ENCODE peak calls at places on chromosomes 11 and 22, in eight cellular contexts. One of them, this sample, is unnamed.

GRCh38 chr11:2077061-2077802 is 62.0 kb downstream of the IGF2 start:
- DNase-seq in Peyer's patch: no peak
- DNase-seq in nephron progenitor cell: no peak
- DNase-seq in HFF-Myc: no peak
- DNase-seq in heart right ventricle: no peak
- DNase-seq in IMR-90: peak
- DNase-seq in GM12865: no peak
- DNase-seq in ovary: no peak
- DNase-seq in this sample: no peak

GRCh38 chr11:71207563-71207962 is 44.8 kb downstream of the SHANK2 start:
- DNase-seq in ovary: no peak
- DNase-seq in HFF-Myc: no peak
- DNase-seq in Peyer's patch: no peak
- DNase-seq in heart right ventricle: no peak
- DNase-seq in GM12865: no peak
- DNase-seq in nephron progenitor cell: no peak
- DNase-seq in IMR-90: no peak
- DNase-seq in this sample: no peak

GRCh38 chr22:44658371-44658953 is 43.5 kb upstream of the PRR5 start:
- DNase-seq in IMR-90: peak
- DNase-seq in GM12865: no peak
- DNase-seq in HFF-Myc: no peak
- DNase-seq in Peyer's patch: peak
- DNase-seq in ovary: peak
- DNase-seq in heart right ventricle: peak
- DNase-seq in nephron progenitor cell: no peak
- DNase-seq in this sample: no peak

GRCh38 chr11:73189315-73189714 is 28.8 kb upstream of the P2RY2 start:
- DNase-seq in GM12865: peak
- DNase-seq in ovary: peak
- DNase-seq in heart right ventricle: peak
- DNase-seq in Peyer's patch: peak
- DNase-seq in HFF-Myc: no peak
- DNase-seq in IMR-90: no peak
- DNase-seq in nephron progenitor cell: no peak
- DNase-seq in this sample: peak

GRCh38 chr22:49307071-49307830 is 520.4 kb downstream of the BRD1 start:
- DNase-seq in IMR-90: no peak
- DNase-seq in GM12865: no peak
- DNase-seq in heart right ventricle: no peak
- DNase-seq in Peyer's patch: peak
- DNase-seq in HFF-Myc: no peak
- DNase-seq in ovary: peak
- DNase-seq in nephron progenitor cell: no peak
- DNase-seq in this sample: no peak

GRCh38 chr22:38069372-38070249 is 12.4 kb downstream of the PICK1 start:
- DNase-seq in IMR-90: peak
- DNase-seq in heart right ventricle: peak
- DNase-seq in nephron progenitor cell: peak
- DNase-seq in ovary: no peak
- DNase-seq in HFF-Myc: no peak
- DNase-seq in Peyer's patch: no peak
- DNase-seq in GM12865: no peak
- DNase-seq in this sample: no peak

GRCh38 chr22:36528336-36528735 is 630 bp downstream of the EIF3D start:
- DNase-seq in nephron progenitor cell: no peak
- DNase-seq in HFF-Myc: no peak
- DNase-seq in ovary: no peak
- DNase-seq in IMR-90: no peak
- DNase-seq in heart right ventricle: no peak
- DNase-seq in GM12865: peak
- DNase-seq in Peyer's patch: no peak
- DNase-seq in this sample: no peak

GRCh38 chr11:45146072-45147016 is at the start of gene PRDM11:
- DNase-seq in HFF-Myc: no peak
- DNase-seq in IMR-90: peak
- DNase-seq in ovary: peak
- DNase-seq in GM12865: peak
- DNase-seq in heart right ventricle: peak
- DNase-seq in Peyer's patch: no peak
- DNase-seq in nephron progenitor cell: peak
- DNase-seq in this sample: peak

GRCh38 chr11:67308031-67308866 is 4.9 kb downstream of the SSH3 start:
- DNase-seq in ovary: no peak
- DNase-seq in HFF-Myc: no peak
- DNase-seq in IMR-90: no peak
- DNase-seq in GM12865: no peak
- DNase-seq in Peyer's patch: no peak
- DNase-seq in heart right ventricle: no peak
- DNase-seq in nephron progenitor cell: no peak
- DNase-seq in this sample: no peak

GRCh38 chr22:19974233-19974861 is 32.7 kb upstream of the TXNRD2 start:
- DNase-seq in IMR-90: peak
- DNase-seq in GM12865: peak
- DNase-seq in nephron progenitor cell: peak
- DNase-seq in HFF-Myc: no peak
- DNase-seq in heart right ventricle: no peak
- DNase-seq in Peyer's patch: no peak
- DNase-seq in ovary: peak
- DNase-seq in this sample: peak

GRCh38 chr11:108873305-108873704 is 208.4 kb downstream of the DDX10 start:
- DNase-seq in ovary: no peak
- DNase-seq in Peyer's patch: no peak
- DNase-seq in HFF-Myc: no peak
- DNase-seq in GM12865: no peak
- DNase-seq in heart right ventricle: no peak
- DNase-seq in nephron progenitor cell: no peak
- DNase-seq in IMR-90: peak
- DNase-seq in this sample: no peak

GRCh38 chr11:46658259-46658658 is 40.9 kb downstream of the ATG13 start:
- DNase-seq in heart right ventricle: no peak
- DNase-seq in ovary: no peak
- DNase-seq in Peyer's patch: no peak
- DNase-seq in IMR-90: peak
- DNase-seq in nephron progenitor cell: no peak
- DNase-seq in HFF-Myc: no peak
- DNase-seq in GM12865: no peak
- DNase-seq in this sample: no peak

GRCh38 chr22:49432211-49432905 is 395.3 kb downstream of the BRD1 start:
- DNase-seq in Peyer's patch: no peak
- DNase-seq in nephron progenitor cell: no peak
- DNase-seq in GM12865: no peak
- DNase-seq in heart right ventricle: no peak
- DNase-seq in IMR-90: no peak
- DNase-seq in ovary: no peak
- DNase-seq in HFF-Myc: no peak
- DNase-seq in this sample: no peak

GRCh38 chr11:128269466-128269865 is 317.9 kb downstream of the ETS1 start:
- DNase-seq in nephron progenitor cell: no peak
- DNase-seq in HFF-Myc: no peak
- DNase-seq in Peyer's patch: no peak
- DNase-seq in heart right ventricle: no peak
- DNase-seq in IMR-90: peak
- DNase-seq in ovary: no peak
- DNase-seq in GM12865: no peak
- DNase-seq in this sample: no peak
- TF ChIP-seq CTCF in nephron progenitor cell: no peak
- TF ChIP-seq CTCF in HFF-Myc: no peak
- TF ChIP-seq CTCF in Peyer's patch: no peak
- TF ChIP-seq CTCF in heart right ventricle: no peak
- TF ChIP-seq CTCF in IMR-90: no peak
- TF ChIP-seq CTCF in ovary: no peak
- TF ChIP-seq CTCF in GM12865: no peak
- TF ChIP-seq CTCF in this sample: no peak

DNA sequence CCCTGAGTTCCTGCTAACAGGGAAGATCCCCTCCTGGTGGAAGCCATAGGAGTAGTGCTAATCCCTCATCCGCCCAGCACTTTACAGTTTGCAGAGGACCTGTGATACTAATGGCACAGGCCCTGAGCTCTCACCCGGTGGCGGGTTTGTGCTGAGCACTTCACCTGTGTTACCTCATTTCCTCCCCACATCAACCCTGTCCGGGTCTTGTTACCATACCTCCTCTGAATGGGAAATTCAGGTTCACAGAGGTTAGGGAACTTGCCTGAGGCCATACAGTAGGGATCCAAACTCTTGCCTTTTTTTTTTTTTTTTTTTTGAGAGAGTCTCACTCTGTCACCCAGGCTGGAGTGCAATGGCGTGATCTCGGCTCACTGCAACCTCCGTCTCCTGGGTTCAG is 25.2 kb downstream of the CAPN1 start:
- DNase-seq in GM12865: no peak
- DNase-seq in IMR-90: no peak
- DNase-seq in HFF-Myc: no peak
- DNase-seq in ovary: no peak
- DNase-seq in heart right ventricle: no peak
- DNase-seq in nephron progenitor cell: no peak
- DNase-seq in Peyer's patch: peak
- DNase-seq in this sample: no peak
- TF ChIP-seq CTCF in GM12865: no peak
- TF ChIP-seq CTCF in IMR-90: no peak
- TF ChIP-seq CTCF in HFF-Myc: no peak
- TF ChIP-seq CTCF in ovary: no peak
- TF ChIP-seq CTCF in heart right ventricle: no peak
- TF ChIP-seq CTCF in nephron progenitor cell: no peak
- TF ChIP-seq CTCF in Peyer's patch: no peak
- TF ChIP-seq CTCF in this sample: no peak

DNA sequence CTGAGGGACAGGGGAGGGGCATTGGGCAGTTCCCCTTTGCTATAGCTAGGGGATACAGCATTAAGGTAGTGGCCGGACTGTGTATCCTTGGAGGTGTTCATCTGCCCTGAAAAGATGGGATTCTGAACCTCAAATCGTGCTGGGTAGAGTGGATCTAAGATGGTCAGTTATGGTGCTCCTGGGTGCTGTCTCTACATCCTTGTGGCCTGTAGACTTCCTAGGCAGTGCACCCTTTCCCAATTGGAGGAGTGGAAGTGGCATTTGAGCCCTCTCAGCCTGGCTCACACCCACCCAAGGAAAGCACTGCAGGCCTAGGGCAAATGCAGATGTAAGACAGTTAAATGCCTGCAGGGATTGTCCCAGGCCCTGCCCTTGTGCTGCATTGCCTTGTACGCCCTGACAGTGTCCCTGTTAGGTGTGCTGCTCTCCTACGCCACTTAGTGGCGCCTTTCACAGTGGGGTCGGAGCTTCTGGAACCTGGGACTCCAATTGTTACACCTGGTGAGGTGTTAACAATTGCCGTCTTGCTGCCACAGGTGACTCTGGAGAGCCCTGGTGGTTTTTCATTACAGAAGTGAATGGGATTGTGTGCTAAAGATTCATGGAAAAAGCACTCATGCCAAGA is 35.0 kb downstream of the PPFIBP2 start:
- DNase-seq in heart right ventricle: no peak
- DNase-seq in nephron progenitor cell: no peak
- DNase-seq in Peyer's patch: peak
- DNase-seq in HFF-Myc: no peak
- DNase-seq in IMR-90: no peak
- DNase-seq in ovary: no peak
- DNase-seq in GM12865: peak
- DNase-seq in this sample: peak
- TF ChIP-seq CTCF in heart right ventricle: peak
- TF ChIP-seq CTCF in nephron progenitor cell: peak
- TF ChIP-seq CTCF in Peyer's patch: peak
- TF ChIP-seq CTCF in HFF-Myc: peak
- TF ChIP-seq CTCF in IMR-90: no peak
- TF ChIP-seq CTCF in ovary: no peak
- TF ChIP-seq CTCF in GM12865: peak
- TF ChIP-seq CTCF in this sample: peak

GRCh38 chr22:28741758-28742561 is at the start of the genes CHEK2 and HSCB:
- DNase-seq in IMR-90: peak
- DNase-seq in nephron progenitor cell: peak
- DNase-seq in GM12865: peak
- DNase-seq in HFF-Myc: peak
- DNase-seq in Peyer's patch: peak
- DNase-seq in ovary: peak
- DNase-seq in heart right ventricle: peak
- DNase-seq in this sample: peak
- TF ChIP-seq CTCF in IMR-90: no peak
- TF ChIP-seq CTCF in nephron progenitor cell: no peak
- TF ChIP-seq CTCF in GM12865: no peak
- TF ChIP-seq CTCF in HFF-Myc: no peak
- TF ChIP-seq CTCF in Peyer's patch: no peak
- TF ChIP-seq CTCF in ovary: peak
- TF ChIP-seq CTCF in heart right ventricle: peak
- TF ChIP-seq CTCF in this sample: peak

GRCh38 chr11:43810929-43811596 is 69.6 kb upstream of the ALKBH3 start:
- DNase-seq in HFF-Myc: no peak
- DNase-seq in GM12865: no peak
- DNase-seq in Peyer's patch: no peak
- DNase-seq in ovary: no peak
- DNase-seq in IMR-90: no peak
- DNase-seq in nephron progenitor cell: no peak
- DNase-seq in heart right ventricle: no peak
- DNase-seq in this sample: no peak
- TF ChIP-seq CTCF in HFF-Myc: no peak
- TF ChIP-seq CTCF in GM12865: no peak
- TF ChIP-seq CTCF in Peyer's patch: no peak
- TF ChIP-seq CTCF in ovary: no peak
- TF ChIP-seq CTCF in IMR-90: peak
- TF ChIP-seq CTCF in nephron progenitor cell: no peak
- TF ChIP-seq CTCF in heart right ventricle: peak
- TF ChIP-seq CTCF in this sample: no peak

GRCh38 chr11:55895216-55895615 is 12.1 kb downstream of the TRIM51 start:
- DNase-seq in nephron progenitor cell: no peak
- DNase-seq in GM12865: no peak
- DNase-seq in HFF-Myc: no peak
- DNase-seq in heart right ventricle: no peak
- DNase-seq in ovary: no peak
- DNase-seq in Peyer's patch: no peak
- DNase-seq in IMR-90: no peak
- DNase-seq in this sample: no peak
- TF ChIP-seq CTCF in nephron progenitor cell: no peak
- TF ChIP-seq CTCF in GM12865: no peak
- TF ChIP-seq CTCF in HFF-Myc: no peak
- TF ChIP-seq CTCF in heart right ventricle: no peak
- TF ChIP-seq CTCF in ovary: no peak
- TF ChIP-seq CTCF in Peyer's patch: no peak
- TF ChIP-seq CTCF in IMR-90: no peak
- TF ChIP-seq CTCF in this sample: no peak

DNA sequence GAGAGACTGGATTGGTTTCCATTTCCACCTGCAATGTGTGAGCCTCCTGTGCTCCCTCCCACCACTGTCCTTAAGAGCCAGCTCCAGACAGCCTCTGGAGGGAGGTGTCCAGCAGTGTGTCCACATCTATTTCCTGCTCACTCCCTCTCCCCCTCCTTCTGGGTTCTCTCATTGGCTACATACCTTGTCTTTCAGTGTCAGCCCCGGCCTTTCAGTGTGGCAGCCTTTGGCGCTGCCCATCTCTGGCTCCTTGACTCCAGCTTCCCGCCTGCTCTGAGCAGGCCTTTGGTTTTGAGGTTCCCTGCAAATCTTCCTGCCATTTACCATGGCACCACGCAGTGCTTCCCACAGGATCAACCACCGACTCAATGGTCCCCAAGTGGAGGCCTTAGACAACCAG is 19.0 kb upstream of the PTPRJ start:
- DNase-seq in GM12865: no peak
- DNase-seq in HFF-Myc: no peak
- DNase-seq in ovary: no peak
- DNase-seq in nephron progenitor cell: no peak
- DNase-seq in Peyer's patch: no peak
- DNase-seq in heart right ventricle: no peak
- DNase-seq in IMR-90: no peak
- DNase-seq in this sample: no peak
- TF ChIP-seq CTCF in GM12865: no peak
- TF ChIP-seq CTCF in HFF-Myc: no peak
- TF ChIP-seq CTCF in ovary: no peak
- TF ChIP-seq CTCF in nephron progenitor cell: no peak
- TF ChIP-seq CTCF in Peyer's patch: no peak
- TF ChIP-seq CTCF in heart right ventricle: no peak
- TF ChIP-seq CTCF in IMR-90: no peak
- TF ChIP-seq CTCF in this sample: no peak